ENCODE peak calls at places on chromosomes 3 and 15, in nine cellular contexts. One of them, this sample, is unnamed.

GRCh38 chr3:51139616-51140015 is 245.5 kb upstream of the MANF start:
- DNase-seq in renal cortical epithelial cell: peak; percentile 32
- DNase-seq in stimulated activated naive B cell treated with anti-CD40 and anti-IgM and Interleukin-4, amounts not matched to agents 10 μg/mL and 1 μg/mL and 100 μg/mL, for 72 hours: no peak
- DNase-seq in heart right ventricle: no peak
- DNase-seq in activated CD4-positive, alpha-beta T cell treated with anti-CD3 and anti-CD28 coated beads for 24 hours: no peak
- DNase-seq in stimulated activated CD8-positive, alpha-beta memory T cell treated with anti-CD3 and anti-CD28 coated beads, Interleukin-4, amount 100 ng/mL, for 4 hours: no peak
- DNase-seq in T-helper 9 cell: no peak
- DNase-seq in endothelial cell: no peak
- DNase-seq in GM19239: no peak
- DNase-seq in this sample: no peak

GRCh38 chr3:4533489-4534443 is 40.6 kb downstream of the ITPR1 start:
- DNase-seq in GM19239: no peak
- DNase-seq in renal cortical epithelial cell: peak; percentile 17
- DNase-seq in T-helper 9 cell: no peak
- DNase-seq in activated CD4-positive, alpha-beta T cell treated with anti-CD3 and anti-CD28 coated beads for 24 hours: no peak
- DNase-seq in heart right ventricle: peak; percentile 30
- DNase-seq in endothelial cell: peak; percentile 62
- DNase-seq in stimulated activated CD8-positive, alpha-beta memory T cell treated with anti-CD3 and anti-CD28 coated beads, Interleukin-4, amount 100 ng/mL, for 4 hours: no peak
- DNase-seq in stimulated activated naive B cell treated with anti-CD40 and anti-IgM and Interleukin-4, amounts not matched to agents 10 μg/mL and 1 μg/mL and 100 μg/mL, for 72 hours: no peak
- DNase-seq in this sample: no peak

GRCh38 chr3:173584093-173584833 is 186.7 kb downstream of the NLGN1 start:
- DNase-seq in T-helper 9 cell: no peak
- DNase-seq in renal cortical epithelial cell: peak; percentile 49
- DNase-seq in stimulated activated CD8-positive, alpha-beta memory T cell treated with anti-CD3 and anti-CD28 coated beads, Interleukin-4, amount 100 ng/mL, for 4 hours: no peak
- DNase-seq in heart right ventricle: peak; percentile 11
- DNase-seq in GM19239: no peak
- DNase-seq in endothelial cell: peak; percentile 58
- DNase-seq in stimulated activated naive B cell treated with anti-CD40 and anti-IgM and Interleukin-4, amounts not matched to agents 10 μg/mL and 1 μg/mL and 100 μg/mL, for 72 hours: no peak
- DNase-seq in activated CD4-positive, alpha-beta T cell treated with anti-CD3 and anti-CD28 coated beads for 24 hours: no peak
- DNase-seq in this sample: no peak

GRCh38 chr3:194204036-194204792 is 68.3 kb downstream of the HES1 start:
- DNase-seq in GM19239: no peak
- DNase-seq in stimulated activated naive B cell treated with anti-CD40 and anti-IgM and Interleukin-4, amounts not matched to agents 10 μg/mL and 1 μg/mL and 100 μg/mL, for 72 hours: peak; percentile 19
- DNase-seq in T-helper 9 cell: no peak
- DNase-seq in stimulated activated CD8-positive, alpha-beta memory T cell treated with anti-CD3 and anti-CD28 coated beads, Interleukin-4, amount 100 ng/mL, for 4 hours: no peak
- DNase-seq in activated CD4-positive, alpha-beta T cell treated with anti-CD3 and anti-CD28 coated beads for 24 hours: no peak
- DNase-seq in heart right ventricle: no peak
- DNase-seq in endothelial cell: peak; percentile 24
- DNase-seq in renal cortical epithelial cell: no peak
- DNase-seq in this sample: no peak

GRCh38 chr3:50299929-50300680 is 900 bp upstream of the HYAL3 start:
- DNase-seq in stimulated activated naive B cell treated with anti-CD40 and anti-IgM and Interleukin-4, amounts not matched to agents 10 μg/mL and 1 μg/mL and 100 μg/mL, for 72 hours: no peak
- DNase-seq in GM19239: no peak
- DNase-seq in T-helper 9 cell: no peak
- DNase-seq in stimulated activated CD8-positive, alpha-beta memory T cell treated with anti-CD3 and anti-CD28 coated beads, Interleukin-4, amount 100 ng/mL, for 4 hours: no peak
- DNase-seq in activated CD4-positive, alpha-beta T cell treated with anti-CD3 and anti-CD28 coated beads for 24 hours: no peak
- DNase-seq in endothelial cell: no peak
- DNase-seq in heart right ventricle: no peak
- DNase-seq in renal cortical epithelial cell: peak; percentile 38
- DNase-seq in this sample: no peak

GRCh38 chr3:10459954-10460754 is 45.2 kb downstream of the ATP2B2 start:
- DNase-seq in activated CD4-positive, alpha-beta T cell treated with anti-CD3 and anti-CD28 coated beads for 24 hours: peak; percentile 13
- DNase-seq in heart right ventricle: peak; percentile 66
- DNase-seq in T-helper 9 cell: peak; percentile 28
- DNase-seq in renal cortical epithelial cell: peak; percentile 78
- DNase-seq in GM19239: peak; percentile 46
- DNase-seq in stimulated activated CD8-positive, alpha-beta memory T cell treated with anti-CD3 and anti-CD28 coated beads, Interleukin-4, amount 100 ng/mL, for 4 hours: no peak
- DNase-seq in endothelial cell: peak; percentile 90
- DNase-seq in stimulated activated naive B cell treated with anti-CD40 and anti-IgM and Interleukin-4, amounts not matched to agents 10 μg/mL and 1 μg/mL and 100 μg/mL, for 72 hours: peak; percentile 47
- DNase-seq in this sample: peak; percentile 28

GRCh38 chr15:74599156-74599555 is 16.5 kb upstream of the CLK3 start:
- DNase-seq in heart right ventricle: no peak
- DNase-seq in endothelial cell: no peak
- DNase-seq in renal cortical epithelial cell: no peak
- DNase-seq in stimulated activated naive B cell treated with anti-CD40 and anti-IgM and Interleukin-4, amounts not matched to agents 10 μg/mL and 1 μg/mL and 100 μg/mL, for 72 hours: no peak
- DNase-seq in GM19239: no peak
- DNase-seq in stimulated activated CD8-positive, alpha-beta memory T cell treated with anti-CD3 and anti-CD28 coated beads, Interleukin-4, amount 100 ng/mL, for 4 hours: no peak
- DNase-seq in T-helper 9 cell: no peak
- DNase-seq in activated CD4-positive, alpha-beta T cell treated with anti-CD3 and anti-CD28 coated beads for 24 hours: no peak
- DNase-seq in this sample: no peak

GRCh38 chr3:185753354-185753753 is 71.5 kb downstream of the IGF2BP2 start:
- DNase-seq in GM19239: no peak
- DNase-seq in endothelial cell: no peak
- DNase-seq in T-helper 9 cell: no peak
- DNase-seq in renal cortical epithelial cell: no peak
- DNase-seq in activated CD4-positive, alpha-beta T cell treated with anti-CD3 and anti-CD28 coated beads for 24 hours: no peak
- DNase-seq in stimulated activated CD8-positive, alpha-beta memory T cell treated with anti-CD3 and anti-CD28 coated beads, Interleukin-4, amount 100 ng/mL, for 4 hours: no peak
- DNase-seq in heart right ventricle: no peak
- DNase-seq in stimulated activated naive B cell treated with anti-CD40 and anti-IgM and Interleukin-4, amounts not matched to agents 10 μg/mL and 1 μg/mL and 100 μg/mL, for 72 hours: no peak
- DNase-seq in this sample: no peak

GRCh38 chr15:31280037-31280830 is 46.4 kb upstream of the KLF13 start:
- DNase-seq in stimulated activated naive B cell treated with anti-CD40 and anti-IgM and Interleukin-4, amounts not matched to agents 10 μg/mL and 1 μg/mL and 100 μg/mL, for 72 hours: no peak
- DNase-seq in renal cortical epithelial cell: no peak
- DNase-seq in endothelial cell: no peak
- DNase-seq in activated CD4-positive, alpha-beta T cell treated with anti-CD3 and anti-CD28 coated beads for 24 hours: no peak
- DNase-seq in stimulated activated CD8-positive, alpha-beta memory T cell treated with anti-CD3 and anti-CD28 coated beads, Interleukin-4, amount 100 ng/mL, for 4 hours: no peak
- DNase-seq in T-helper 9 cell: no peak
- DNase-seq in GM19239: no peak
- DNase-seq in heart right ventricle: peak; percentile 11
- DNase-seq in this sample: no peak